ENCODE peak calls at places on chromosomes 13 and 19, in four cellular contexts. One of them, this sample, is unnamed.

GRCh38 chr19:13007292-13008045 is 12.2 kb downstream of the NFIX start:
- ATAC-seq in HCT116: no peak
- ATAC-seq in K562: no peak
- ATAC-seq in body of pancreas: peak
- ATAC-seq in this sample: peak

GRCh38 chr19:39052243-39052746 is 19.9 kb upstream of the FBXO27 start:
- ATAC-seq in HCT116: peak
- ATAC-seq in K562: peak
- ATAC-seq in body of pancreas: peak
- ATAC-seq in this sample: no peak

GRCh38 chr19:2391118-2391725 is 31.2 kb downstream of the TMPRSS9 start:
- ATAC-seq in HCT116: peak
- ATAC-seq in K562: peak
- ATAC-seq in body of pancreas: peak
- ATAC-seq in this sample: no peak

GRCh38 chr13:80359459-80360297 is 18.8 kb upstream of the SPRY2 start:
- ATAC-seq in HCT116: no peak
- ATAC-seq in K562: peak
- ATAC-seq in body of pancreas: no peak
- ATAC-seq in this sample: peak

GRCh38 chr19:2461751-2462634 is 5.2 kb upstream of the LMNB2 start:
- ATAC-seq in HCT116: peak
- ATAC-seq in K562: peak
- ATAC-seq in body of pancreas: peak
- ATAC-seq in this sample: peak

GRCh38 chr19:35408284-35409171 is 37.7 kb downstream of the GPR42 start:
- ATAC-seq in HCT116: no peak
- ATAC-seq in K562: no peak
- ATAC-seq in body of pancreas: no peak
- ATAC-seq in this sample: no peak

GRCh38 chr13:98349731-98350305 is 172.7 kb upstream of the RNF113B start:
- ATAC-seq in HCT116: peak
- ATAC-seq in K562: peak
- ATAC-seq in body of pancreas: peak
- ATAC-seq in this sample: no peak

GRCh38 chr19:16615788-16616187 is 12.2 kb downstream of the MED26 start:
- ATAC-seq in HCT116: peak
- ATAC-seq in K562: peak
- ATAC-seq in body of pancreas: no peak
- ATAC-seq in this sample: no peak

GRCh38 chr19:42555317-42555716 is 27.0 kb upstream of the CEACAM1 start:
- ATAC-seq in HCT116: no peak
- ATAC-seq in K562: no peak
- ATAC-seq in body of pancreas: no peak
- ATAC-seq in this sample: no peak

GRCh38 chr19:2354670-2355069 is 5.4 kb upstream of the TMPRSS9 start:
- ATAC-seq in HCT116: no peak
- ATAC-seq in K562: no peak
- ATAC-seq in body of pancreas: no peak
- ATAC-seq in this sample: no peak

GRCh38 chr13:43126420-43126819 is 103.0 kb downstream of the DNAJC15 start:
- ATAC-seq in HCT116: no peak
- ATAC-seq in K562: no peak
- ATAC-seq in body of pancreas: no peak
- ATAC-seq in this sample: no peak

GRCh38 chr13:77177646-77178045 is 149.2 kb downstream of the MYCBP2 start:
- ATAC-seq in HCT116: no peak
- ATAC-seq in K562: no peak
- ATAC-seq in body of pancreas: no peak
- ATAC-seq in this sample: no peak

GRCh38 chr19:55674459-55674840 is 576 bp upstream of the EPN1 start:
- ATAC-seq in HCT116: peak
- ATAC-seq in K562: peak
- ATAC-seq in body of pancreas: no peak
- ATAC-seq in this sample: no peak

GRCh38 chr19:40413291-40413994 is at the start of gene PRX:
- ATAC-seq in HCT116: no peak
- ATAC-seq in K562: no peak
- ATAC-seq in body of pancreas: no peak
- ATAC-seq in this sample: no peak

GRCh38 chr13:48144413-48145035 is 49.6 kb upstream of the MED4 start:
- ATAC-seq in HCT116: no peak
- ATAC-seq in K562: peak
- ATAC-seq in body of pancreas: no peak
- ATAC-seq in this sample: peak

GRCh38 chr19:34482380-34483250 is 1.1 kb downstream of the WTIP start:
- ATAC-seq in HCT116: no peak
- ATAC-seq in K562: no peak
- ATAC-seq in body of pancreas: peak
- ATAC-seq in this sample: peak

GRCh38 chr13:97660488-97661086 is 226.6 kb downstream of the RAP2A start:
- ATAC-seq in HCT116: no peak
- ATAC-seq in K562: no peak
- ATAC-seq in body of pancreas: no peak
- ATAC-seq in this sample: no peak

GRCh38 chr13:95955719-95956118 is 97.5 kb downstream of the UGGT2 start:
- ATAC-seq in HCT116: no peak
- ATAC-seq in K562: no peak
- ATAC-seq in body of pancreas: no peak
- ATAC-seq in this sample: no peak

GRCh38 chr13:110463876-110464510 is 97.5 kb downstream of the RAB20 start:
- ATAC-seq in HCT116: no peak
- ATAC-seq in K562: no peak
- ATAC-seq in body of pancreas: no peak
- ATAC-seq in this sample: peak

GRCh38 chr13:100987993-100988392 is 313.4 kb upstream of the TMTC4 start:
- ATAC-seq in HCT116: no peak
- ATAC-seq in K562: no peak
- ATAC-seq in body of pancreas: no peak
- ATAC-seq in this sample: no peak

GRCh38 chr13:27122036-27122435 is 49.6 kb downstream of the USP12 start:
- ATAC-seq in HCT116: no peak
- ATAC-seq in K562: no peak
- ATAC-seq in body of pancreas: no peak
- ATAC-seq in this sample: no peak

GRCh38 chr13:85833938-85834337 is 34.7 kb upstream of the SLITRK6 start:
- ATAC-seq in HCT116: no peak
- ATAC-seq in K562: no peak
- ATAC-seq in body of pancreas: no peak
- ATAC-seq in this sample: no peak

GRCh38 chr13:102100234-102100633 is 301.6 kb downstream of the FGF14 start:
- ATAC-seq in HCT116: no peak
- ATAC-seq in K562: no peak
- ATAC-seq in body of pancreas: no peak
- ATAC-seq in this sample: no peak

GRCh38 chr13:102317593-102317992 is 84.3 kb downstream of the FGF14 start:
- ATAC-seq in HCT116: no peak
- ATAC-seq in K562: no peak
- ATAC-seq in body of pancreas: peak
- ATAC-seq in this sample: peak

DNA sequence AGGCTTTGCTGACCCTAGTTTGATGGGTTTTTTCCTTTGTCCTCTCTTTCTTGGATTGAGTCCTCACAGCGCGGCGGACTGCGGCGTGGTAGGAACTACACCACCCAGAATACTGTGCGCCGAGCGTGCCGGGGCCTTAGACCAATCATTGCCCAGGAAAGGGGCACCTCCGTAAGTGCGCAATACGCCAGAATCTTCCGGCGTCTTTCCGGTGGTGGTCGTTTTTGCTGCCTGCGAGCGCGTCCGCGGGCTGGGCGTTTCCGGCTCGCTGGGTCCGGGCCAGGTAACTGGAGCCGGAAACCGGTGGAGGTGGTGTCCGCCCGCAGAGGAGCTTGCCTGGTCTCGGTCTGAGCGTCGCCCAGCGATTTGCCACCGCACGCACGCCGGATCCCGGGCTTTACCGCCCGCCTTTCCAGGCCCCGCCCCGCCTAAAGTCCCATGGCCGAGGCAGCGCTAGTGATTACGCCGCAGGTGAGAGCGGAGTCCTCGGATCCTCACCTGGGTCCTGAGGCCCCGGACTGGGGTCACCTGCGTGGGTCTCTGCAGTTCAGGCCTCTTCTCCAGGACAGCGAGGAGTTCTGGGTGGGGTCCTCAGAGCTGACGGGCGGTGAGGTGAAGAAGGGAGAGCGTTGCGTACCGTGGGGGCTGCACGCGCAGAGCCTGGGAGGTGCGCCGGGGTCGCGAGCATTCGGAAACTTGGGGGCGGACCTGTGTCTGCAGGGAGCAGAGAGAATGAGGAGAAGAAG is at the start of gene ZNF549:
- ATAC-seq in HCT116: no peak
- ATAC-seq in K562: peak
- ATAC-seq in body of pancreas: peak
- ATAC-seq in this sample: peak
- TF ChIP-seq POLR2A in HCT116: no peak
- TF ChIP-seq POLR2A in K562: no peak
- TF ChIP-seq POLR2A in body of pancreas: no peak
- TF ChIP-seq POLR2A in this sample: no peak

GRCh38 chr19:49491030-49491803 is 3.8 kb downstream of the RPL13A start:
- ATAC-seq in HCT116: no peak
- ATAC-seq in K562: no peak
- ATAC-seq in body of pancreas: no peak
- ATAC-seq in this sample: no peak

GRCh38 chr19:49490287-49491029 is 3.0 kb downstream of the RPL13A start:
- ATAC-seq in HCT116: no peak
- ATAC-seq in K562: no peak
- ATAC-seq in body of pancreas: no peak
- ATAC-seq in this sample: no peak

GRCh38 chr19:49488046-49488862 is 846 bp downstream of the RPL13A start:
- ATAC-seq in HCT116: no peak
- ATAC-seq in K562: no peak
- ATAC-seq in body of pancreas: no peak
- ATAC-seq in this sample: no peak

GRCh38 chr19:49488863-49489537 is 1.6 kb downstream of the RPL13A start:
- ATAC-seq in HCT116: no peak
- ATAC-seq in K562: no peak
- ATAC-seq in body of pancreas: no peak
- ATAC-seq in this sample: no peak

GRCh38 chr19:49489601-49490167 is 2.3 kb downstream of the RPL13A start:
- ATAC-seq in HCT116: no peak
- ATAC-seq in K562: peak
- ATAC-seq in body of pancreas: no peak
- ATAC-seq in this sample: no peak
- H3K27ac ChIP-seq in HCT116: peak
- H3K27ac ChIP-seq in K562: peak
- H3K27ac ChIP-seq in body of pancreas: peak
- H3K27ac ChIP-seq in this sample: peak

DNA sequence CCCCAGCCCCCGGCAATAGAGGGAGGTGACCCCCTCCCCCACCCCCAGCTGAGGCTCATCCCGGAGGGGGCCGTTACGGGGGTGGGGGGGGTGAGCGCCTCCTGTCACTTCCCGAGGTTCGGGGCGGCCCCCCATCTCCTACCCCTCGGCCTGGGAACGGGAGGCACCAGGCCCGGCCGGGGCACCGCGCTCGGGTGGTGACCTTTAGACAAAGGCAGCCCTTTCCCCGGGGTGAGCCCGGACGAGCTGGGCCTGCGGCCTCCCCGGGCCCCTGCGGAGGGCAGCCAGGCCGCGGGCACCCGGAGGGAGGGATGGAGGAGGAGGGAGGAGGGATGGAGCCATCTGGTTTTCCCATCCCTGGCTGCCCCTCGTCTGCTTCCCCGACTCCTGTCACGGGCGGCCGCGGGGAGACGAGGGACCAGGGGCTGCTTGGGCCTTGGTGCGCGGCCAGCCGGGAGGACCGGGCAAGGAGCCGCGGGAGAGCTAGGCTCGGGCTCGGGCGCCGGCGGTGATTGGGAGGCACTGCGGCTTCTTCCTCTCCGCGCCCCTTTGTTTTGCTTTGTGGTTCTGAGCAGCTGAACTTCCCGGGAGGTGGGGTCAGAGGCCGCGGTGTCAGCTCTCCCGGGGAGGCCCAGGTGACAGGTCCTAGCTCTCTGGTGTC is 1.1 kb downstream of the BICRA start:
- ATAC-seq in HCT116: no peak
- ATAC-seq in K562: peak
- ATAC-seq in body of pancreas: no peak
- ATAC-seq in this sample: no peak
- H3K4me3 ChIP-seq in HCT116: peak
- H3K4me3 ChIP-seq in K562: peak
- H3K4me3 ChIP-seq in body of pancreas: peak
- H3K4me3 ChIP-seq in this sample: peak

DNA sequence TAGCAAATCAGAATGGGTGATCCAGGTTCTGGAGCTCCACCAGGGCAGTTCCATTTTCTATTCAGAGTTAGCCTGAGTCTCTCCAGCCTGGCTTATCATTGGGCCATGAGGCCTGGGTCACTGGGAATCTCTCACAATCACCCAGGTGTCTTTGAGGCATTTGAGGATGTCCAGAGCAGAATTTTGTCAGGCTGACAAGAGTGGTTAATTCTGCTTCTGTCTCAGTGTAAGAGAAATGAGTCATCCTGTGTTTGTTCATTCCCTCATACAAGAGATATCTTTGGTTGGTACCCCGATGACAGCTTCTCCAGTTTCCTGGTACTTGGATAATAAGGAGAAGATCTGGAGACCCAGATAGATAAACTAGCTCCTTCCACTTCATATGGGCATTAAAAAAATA is 10.4 kb downstream of the ZNF93 start:
- ATAC-seq in HCT116: no peak
- ATAC-seq in K562: no peak
- ATAC-seq in body of pancreas: no peak
- ATAC-seq in this sample: no peak
- TF ChIP-seq POLR2A in HCT116: no peak
- TF ChIP-seq POLR2A in K562: no peak
- TF ChIP-seq POLR2A in body of pancreas: no peak
- TF ChIP-seq POLR2A in this sample: no peak

DNA sequence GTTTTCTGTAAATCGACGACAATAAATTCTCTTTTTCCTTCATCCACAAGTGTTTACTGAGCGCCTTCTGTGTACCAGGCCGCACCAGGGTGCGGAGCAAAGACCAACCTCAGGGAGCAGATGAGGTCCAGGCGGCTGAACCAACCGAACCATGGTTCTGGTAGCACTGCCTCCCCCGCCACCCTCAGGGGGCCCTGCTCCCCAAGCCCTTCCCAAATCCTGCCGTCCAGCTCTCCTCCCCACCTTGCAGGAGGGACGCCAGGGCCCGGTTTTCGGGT is 5.1 kb downstream of the RNF225 start:
- ATAC-seq in HCT116: no peak
- ATAC-seq in K562: no peak
- ATAC-seq in body of pancreas: no peak
- ATAC-seq in this sample: no peak
- H3K27ac ChIP-seq in HCT116: peak
- H3K27ac ChIP-seq in K562: peak
- H3K27ac ChIP-seq in body of pancreas: no peak
- H3K27ac ChIP-seq in this sample: peak